ENCODE peak calls at places on chromosomes 3 and 15, in five cellular contexts. C is HCT116, H is AG04450, S is adrenal gland, A is IMR-90. D is an unnamed sample.

GRCh38 chr15:81190922-81191507 is 5.7 kb upstream of the IL16 start:
- DNase-seq in A (peak; percentile 32), C (no peak), S (no peak), H (no peak), D (no peak)

GRCh38 chr15:66293419-66294156 is at the start of gene DIS3L:
- DNase-seq in C (no peak), H (no peak), A (peak; percentile 20), S (peak; percentile 72), D (peak; percentile 31)

GRCh38 chr3:65785065-65785645 is 253.6 kb downstream of the MAGI1 start:
- DNase-seq in A (peak; percentile 80), C (peak; percentile 32), S (no peak), H (peak; percentile 56), D (no peak)

GRCh38 chr15:58070801-58071418 is 5.4 kb upstream of the ALDH1A2 start:
- DNase-seq in H (no peak), S (peak; percentile 76), A (peak; percentile 43), C (peak; percentile 57), D (peak; percentile 20)

GRCh38 chr15:38868326-38869114 is 303.9 kb upstream of the RASGRP1 start:
- DNase-seq in S (no peak), A (peak; percentile 94), C (peak; percentile 3), H (peak; percentile 73), D (no peak)

GRCh38 chr3:124532071-124532470 is 198.2 kb upstream of the UMPS start:
- DNase-seq in S (no peak), H (no peak), A (peak; percentile 21), C (no peak), D (no peak)

GRCh38 chr3:30393079-30393478 is 213.3 kb upstream of the TGFBR2 start:
- DNase-seq in S (no peak), A (no peak), C (no peak), H (no peak), D (no peak)

GRCh38 chr15:91469627-91470567 is 369.8 kb downstream of the SV2B start:
- DNase-seq in C (no peak), S (no peak), H (no peak), A (no peak), D (no peak)

GRCh38 chr15:40405501-40406381 is at the start of gene IVD:
- DNase-seq in H (peak; percentile 91), C (peak; percentile 88), S (peak; percentile 98), A (peak; percentile 96), D (peak; percentile 97)

GRCh38 chr3:184240384-184241140 is 8.2 kb downstream of the ALG3 start:
- DNase-seq in H (no peak), C (no peak), A (peak; percentile 28), S (no peak), D (no peak)

GRCh38 chr3:106183762-106184391 is 315.1 kb upstream of the CBLB start:
- DNase-seq in A (peak; percentile 87), S (no peak), H (peak; percentile 43), C (no peak), D (no peak)

GRCh38 chr15:45141386-45141785 is 11.6 kb downstream of the DUOX1 start:
- DNase-seq in C (no peak), A (no peak), S (no peak), H (no peak), D (no peak)

DNA sequence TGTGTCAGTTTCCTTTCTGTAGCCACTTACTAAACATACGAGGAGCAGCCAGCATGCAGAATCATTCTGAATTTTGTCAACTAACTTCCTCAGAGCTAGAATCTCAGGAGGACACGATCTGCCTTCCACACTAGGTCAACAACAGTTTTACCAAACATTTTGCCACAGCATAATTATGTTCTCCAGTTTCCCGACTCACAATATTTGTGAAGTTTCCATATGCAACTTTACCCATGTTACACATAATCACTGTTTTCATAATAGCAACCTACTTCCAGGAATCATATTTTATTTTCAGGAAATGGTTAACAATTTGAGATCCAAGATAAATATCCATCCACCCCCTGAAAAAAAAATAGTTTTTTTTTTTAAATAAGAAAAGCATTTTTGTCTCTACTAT is 595.0 kb downstream of the PYDC2 start:
- DNase-seq in H (no peak), A (no peak), S (no peak), C (no peak), D (no peak)
- H3K27ac ChIP-seq in H (no peak overlapping the region), A (no peak overlapping the region), S (no peak overlapping the region), C (no peak overlapping the region), D (no peak overlapping the region)

DNA sequence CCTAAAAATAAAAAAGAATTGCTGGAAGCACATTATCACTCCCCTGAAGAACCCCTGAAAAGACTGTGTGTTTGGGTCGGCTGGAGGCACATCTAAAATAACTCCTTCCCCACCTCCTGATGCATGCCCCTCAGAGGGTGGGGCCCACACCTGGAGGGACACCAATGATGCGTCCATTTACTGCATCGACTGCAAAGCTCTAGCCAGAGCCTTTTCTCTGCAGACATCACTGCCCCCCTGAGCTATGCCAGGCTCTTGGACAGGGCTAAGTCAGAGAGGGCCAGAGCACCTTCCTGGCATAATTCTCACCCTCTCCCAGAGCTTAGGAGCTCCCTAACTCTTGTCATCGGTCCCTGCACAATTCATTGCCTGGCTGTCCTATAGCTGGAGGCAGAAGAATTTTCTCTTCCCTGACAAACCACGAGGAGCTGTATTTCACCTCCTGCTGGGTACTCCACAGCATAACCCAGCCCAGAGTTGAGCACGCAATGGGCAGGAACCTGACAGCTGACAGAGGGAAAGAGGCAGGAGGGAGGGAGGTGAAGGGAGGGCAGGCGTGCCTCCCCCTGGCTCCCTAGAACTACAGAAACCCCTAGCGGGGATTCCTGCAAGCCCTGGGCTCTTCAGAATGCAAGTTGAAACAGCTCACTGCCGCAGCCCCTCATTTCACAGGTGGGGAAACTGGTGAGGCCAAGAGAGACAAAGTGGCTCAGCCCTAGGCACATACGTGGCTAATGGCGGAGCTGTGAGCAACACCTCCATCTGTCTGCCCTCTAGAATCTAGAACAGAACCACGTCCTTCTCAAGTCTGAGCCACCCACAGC is 46.6 kb downstream of the XXYLT1 start:
- DNase-seq in A (no peak), C (no peak), H (no peak), S (peak; percentile 42), D (no peak)
- H3K27ac ChIP-seq in A (no peak overlapping the region), C (no peak overlapping the region), H (no peak overlapping the region), S (peak overlapping the region; percentile 89), D (no peak overlapping the region)

DNA sequence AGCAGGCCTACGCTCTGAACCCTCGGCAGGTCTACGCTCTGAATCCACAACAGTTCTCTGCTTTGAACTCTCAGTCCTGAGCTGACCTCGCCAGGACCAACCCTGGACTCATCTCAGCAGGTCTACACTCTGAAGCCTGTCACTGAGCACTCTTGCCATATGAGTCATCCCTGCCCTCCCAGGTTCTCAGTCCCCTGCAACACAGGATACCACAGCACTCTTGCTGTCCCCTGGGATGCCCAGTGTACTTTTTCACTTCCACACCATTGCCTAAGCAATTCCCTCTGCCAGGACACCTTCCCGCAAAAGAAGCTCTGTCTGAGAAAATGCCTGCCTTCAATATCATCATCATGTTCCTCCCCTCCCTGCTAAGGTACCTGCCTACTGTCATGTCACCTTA is 42.0 kb downstream of the NUP210 start:
- DNase-seq in S (no peak), A (peak; percentile 5), H (no peak), C (no peak), D (no peak)
- H3K27ac ChIP-seq in S (no peak overlapping the region), A (no peak overlapping the region), H (no peak overlapping the region), C (no peak overlapping the region), D (no peak overlapping the region)

DNA sequence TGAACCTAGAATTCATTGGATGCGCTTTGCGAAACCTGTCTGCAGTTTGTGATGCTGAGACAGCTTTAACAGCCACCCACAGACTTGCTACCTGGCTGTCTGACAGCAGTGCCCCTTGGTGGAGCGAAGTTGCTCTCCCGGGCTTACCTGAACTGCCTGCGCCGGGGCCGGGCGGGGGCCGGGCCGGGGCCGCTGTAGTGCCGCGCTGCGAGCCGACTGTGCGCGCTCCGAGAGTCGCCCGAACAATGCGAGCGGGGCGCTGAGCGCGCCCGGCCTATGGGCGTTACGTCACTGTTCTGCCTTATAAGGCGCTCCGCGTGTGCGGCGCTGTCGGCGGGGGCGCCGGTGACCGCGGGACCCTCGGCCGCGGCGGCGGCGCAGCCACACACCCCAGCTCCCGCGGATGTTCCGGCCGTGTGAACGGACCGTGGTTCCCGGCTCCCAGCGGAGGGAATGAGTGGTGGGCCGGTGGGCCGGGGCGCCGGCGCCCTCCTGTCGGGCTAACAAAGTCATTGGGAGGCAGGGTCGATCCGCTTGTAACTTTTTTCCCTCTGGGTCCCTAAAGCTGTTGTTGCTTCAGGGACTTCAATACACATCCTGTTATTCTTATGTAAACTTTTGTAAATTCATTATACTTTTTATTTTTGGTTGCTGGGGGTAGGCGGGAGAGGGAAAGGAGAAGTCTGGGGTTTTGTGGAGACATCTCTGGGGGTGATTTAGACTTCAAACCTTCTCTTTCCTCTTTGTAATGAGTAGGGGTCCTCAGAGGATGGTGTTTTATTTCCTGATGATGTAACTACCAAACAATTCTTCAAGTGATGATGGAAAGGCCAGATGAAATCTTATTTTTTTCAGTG is 58.5 kb downstream of the CMSS1 start:
- DNase-seq in S (peak; percentile 87), C (no peak), H (no peak), A (peak; percentile 79), D (peak; percentile 46)
- H3K27ac ChIP-seq in S (peak overlapping the region; percentile 87), C (no peak overlapping the region), H (peak overlapping the region; percentile 83), A (peak overlapping the region; percentile 88), D (peak overlapping the region; percentile 72)

GRCh38 chr3:143002727-143003126 is 1.4 kb downstream of the U2SURP start:
- DNase-seq in C (no peak), S (no peak), A (no peak), H (no peak), D (no peak)
- H3K27ac ChIP-seq in C (no peak overlapping the region), S (no peak overlapping the region), A (no peak overlapping the region), H (no peak overlapping the region), D (no peak overlapping the region)

DNA sequence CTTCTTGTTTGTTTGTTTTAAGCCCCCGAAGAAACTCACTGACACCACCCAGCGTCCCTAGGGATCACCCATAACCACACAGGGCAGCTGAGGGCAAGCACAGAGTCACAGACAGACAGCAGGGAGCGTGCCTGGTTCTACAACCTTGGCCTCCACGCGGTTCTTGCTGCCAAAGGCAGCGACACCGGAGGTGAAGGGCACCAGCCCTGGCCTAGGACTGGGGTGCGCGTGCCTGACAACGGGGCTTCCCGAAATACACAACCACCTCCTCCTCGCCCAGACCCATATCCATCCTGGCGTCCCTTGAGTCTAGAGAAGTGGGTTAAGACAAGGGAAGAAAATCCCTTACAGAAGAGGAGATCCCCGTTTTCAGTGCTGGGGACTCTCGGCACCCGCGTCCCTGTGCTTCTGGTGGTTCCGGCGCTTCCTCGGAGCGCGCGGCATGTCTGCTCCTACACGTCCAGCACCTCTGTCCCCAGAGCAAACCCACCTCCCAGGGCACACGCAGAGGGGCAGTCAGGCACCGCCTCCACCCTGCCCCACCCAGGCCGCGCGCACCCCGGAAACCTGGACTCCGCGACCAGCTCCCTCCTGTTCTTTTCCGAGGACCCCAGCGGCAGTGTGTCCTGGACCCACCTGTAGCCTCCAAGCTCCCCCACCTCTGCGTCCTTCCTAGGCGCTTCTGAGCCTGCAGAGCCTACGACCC is 911 bp downstream of the RFTN1 start:
- DNase-seq in H (no peak), C (no peak), S (peak; percentile 75), A (no peak), D (no peak)
- H3K27ac ChIP-seq in H (peak overlapping the region; percentile 87), C (no peak overlapping the region), S (peak overlapping the region; percentile 78), A (peak overlapping the region; percentile 93), D (no peak overlapping the region)

GRCh38 chr15:79164465-79164864 is 73.9 kb upstream of the RASGRF1 start:
- DNase-seq in C (no peak), A (no peak), H (no peak), S (no peak), D (no peak)
- H3K27ac ChIP-seq in C (no peak overlapping the region), A (no peak overlapping the region), H (no peak overlapping the region), S (no peak overlapping the region), D (no peak overlapping the region)

GRCh38 chr3:103851793-103852192 is 1417.0 kb downstream of the ZPLD1 start:
- DNase-seq in H (no peak), S (no peak), A (no peak), C (no peak), D (no peak)
- H3K27ac ChIP-seq in H (no peak overlapping the region), S (no peak overlapping the region), A (no peak overlapping the region), C (no peak overlapping the region), D (no peak overlapping the region)